ENCODE peak calls at places on chromosomes 5 and 9, in four cellular contexts. Q is Kasumi-1, P is kidney epithelial cell, D is NCI-H1105 treated with DMSO at 0.1 percent for 48 hours. L is an unnamed sample.

GRCh38 chr5:144504929-144505578 is 334.4 kb downstream of the KCTD16 start:
- DNase-seq in Q (no peak), P (no peak), D (peak; percentile 12), L (no peak)

GRCh38 chr9:130918102-130918869 is 20.8 kb downstream of the FIBCD1 start:
- DNase-seq in Q (no peak), P (no peak), D (no peak), L (no peak)

GRCh38 chr9:128001411-128002298 is 20.9 kb upstream of the EEIG1 start:
- DNase-seq in Q (no peak), P (peak; percentile 72), D (no peak), L (no peak)

GRCh38 chr5:9953691-9954090 is 296.0 kb downstream of the ATPSCKMT start:
- DNase-seq in Q (no peak), P (no peak), D (no peak), L (no peak)

GRCh38 chr5:155019601-155020226 is 6.2 kb downstream of the KIF4B start:
- DNase-seq in Q (no peak), P (no peak), D (no peak), L (no peak)

GRCh38 chr9:135884328-135885035 is 22.9 kb downstream of the CAMSAP1 start:
- DNase-seq in Q (no peak), P (no peak), D (no peak), L (no peak)

GRCh38 chr9:117704597-117704996 is 394 bp downstream of the TLR4 start:
- DNase-seq in Q (no peak), P (no peak), D (no peak), L (no peak)

GRCh38 chr9:37639874-37640273 is 10.9 kb upstream of the FRMPD1 start:
- DNase-seq in Q (no peak), P (no peak), D (no peak), L (no peak)

L was measured in GDM1.